ENCODE peak calls at places on chromosome 20, in nine cellular contexts. L, R, W, F, O, D, H, B and Z are unnamed samples.

GRCh38 chr20:631091-631490 is 21.0 kb upstream of the TCF15 start:
- DNase-seq in L (no peak), R (no peak), W (no peak), F (no peak), O (no peak), D (no peak), H (no peak), B (no peak), Z (no peak)

GRCh38 chr20:51158226-51158625 is 135.3 kb upstream of the KCNG1 start:
- DNase-seq in L (no peak), R (no peak), W (no peak), F (no peak), O (no peak), D (no peak), H (no peak), B (no peak), Z (no peak)

GRCh38 chr20:20073851-20074252 is 21.5 kb downstream of the CFAP61 start:
- DNase-seq in L (peak; percentile 26), R (peak; percentile 64), W (no peak), F (no peak), O (no peak), D (no peak), H (no peak), B (no peak), Z (no peak)

GRCh38 chr20:47922280-47922675 is 137.0 kb upstream of the SULF2 start:
- DNase-seq in L (no peak), R (no peak), W (no peak), F (peak; percentile 86), O (no peak), D (no peak), H (no peak), B (peak; percentile 57), Z (peak; percentile 54)

GRCh38 chr20:5127859-5128409 is 1.1 kb downstream of the CDS2 start:
- DNase-seq in L (no peak), R (no peak), W (no peak), F (no peak), O (no peak), D (no peak), H (no peak), B (peak; percentile 47), Z (peak; percentile 27)

GRCh38 chr20:17610566-17611289 is 40.9 kb downstream of the DSTN start:
- DNase-seq in L (no peak), R (no peak), W (no peak), F (no peak), O (no peak), D (no peak), H (no peak), B (no peak), Z (peak; percentile 11)

GRCh38 chr20:62596486-62596885 is 45.8 kb upstream of the SLCO4A1 start:
- DNase-seq in L (no peak), R (no peak), W (no peak), F (no peak), O (no peak), D (peak; percentile 20), H (no peak), B (no peak), Z (no peak)

GRCh38 chr20:3696200-3696599 is 14.4 kb upstream of the ADAM33 start:
- DNase-seq in L (no peak), R (no peak), W (no peak), F (peak; percentile 57), O (no peak), D (no peak), H (no peak), B (peak; percentile 9), Z (no peak)

GRCh38 chr20:50216543-50217206 is 26.0 kb downstream of the CEBPB start:
- DNase-seq in L (no peak), R (no peak), W (peak; percentile 89), F (no peak), O (no peak), D (no peak), H (no peak), B (no peak), Z (no peak)

GRCh38 chr20:48797275-48797825 is 30.4 kb downstream of the PREX1 start:
- DNase-seq in L (peak; percentile 83), R (no peak), W (no peak), F (no peak), O (no peak), D (peak; percentile 51), H (no peak), B (no peak), Z (no peak)

GRCh38 chr20:10110151-10110550 is 75.4 kb downstream of the ANKEF1 start:
- DNase-seq in L (no peak), R (no peak), W (no peak), F (peak; percentile 68), O (no peak), D (no peak), H (no peak), B (peak; percentile 44), Z (no peak)

GRCh38 chr20:61941721-61942405 is 123.8 kb downstream of the TAF4 start:
- DNase-seq in L (no peak), R (no peak), W (no peak), F (no peak), O (no peak), D (peak; percentile 24), H (no peak), B (no peak), Z (no peak)

GRCh38 chr20:40563296-40563950 is 125.6 kb downstream of the MAFB start:
- DNase-seq in L (no peak), R (peak; percentile 2), W (no peak), F (peak; percentile 60), O (no peak), D (peak; percentile 45), H (no peak), B (peak; percentile 37), Z (peak; percentile 42)

GRCh38 chr20:14860410-14860814 is 523.0 kb upstream of the FLRT3 start:
- DNase-seq in L (peak; percentile 5), R (peak; percentile 85), W (peak; percentile 94), F (peak; percentile 53), O (no peak), D (no peak), H (no peak), B (no peak), Z (no peak)

GRCh38 chr20:13041574-13042457 is 33.0 kb downstream of the SPTLC3 start:
- DNase-seq in L (no peak), R (no peak), W (no peak), F (peak; percentile 22), O (no peak), D (no peak), H (no peak), B (peak; percentile 6), Z (no peak)

GRCh38 chr20:32971703-32972161 is 32.5 kb downstream of the SUN5 start:
- DNase-seq in L (no peak), R (no peak), W (no peak), F (no peak), O (no peak), D (no peak), H (no peak), B (no peak), Z (no peak)

GRCh38 chr20:840858-841567 is 7.5 kb downstream of the FAM110A start:
- DNase-seq in L (no peak), R (no peak), W (peak; percentile 25), F (peak; percentile 57), O (no peak), D (peak; percentile 47), H (no peak), B (peak; percentile 46), Z (no peak)

GRCh38 chr20:62878244-62879030 is 16.8 kb upstream of the TCFL5 start:
- DNase-seq in L (no peak), R (no peak), W (peak; percentile 74), F (no peak), O (no peak), D (no peak), H (no peak), B (no peak), Z (no peak)

GRCh38 chr20:14879839-14880238 is 542.4 kb upstream of the FLRT3 start:
- DNase-seq in L (peak; percentile 2), R (no peak), W (no peak), F (no peak), O (no peak), D (no peak), H (no peak), B (no peak), Z (no peak)

GRCh38 chr20:41693136-41693979 is 75.2 kb upstream of the CHD6 start:
- DNase-seq in L (peak; percentile 80), R (peak; percentile 93), W (peak; percentile 88), F (peak; percentile 91), O (peak; percentile 76), D (peak; percentile 84), H (peak; percentile 62), B (peak; percentile 93), Z (peak; percentile 89)

GRCh38 chr20:6863798-6864201 is 96.3 kb downstream of the BMP2 start:
- DNase-seq in L (no peak), R (no peak), W (no peak), F (no peak), O (no peak), D (no peak), H (no peak), B (no peak), Z (no peak)

GRCh38 chr20:59772931-59773913 is 160.2 kb downstream of the SYCP2 start:
- DNase-seq in L (no peak), R (no peak), W (no peak), F (peak; percentile 52), O (no peak), D (no peak), H (no peak), B (no peak), Z (no peak)

GRCh38 chr20:61934716-61935530 is 130.8 kb downstream of the TAF4 start:
- DNase-seq in L (no peak), R (no peak), W (peak; percentile 49), F (no peak), O (no peak), D (peak; percentile 11), H (no peak), B (peak; percentile 73), Z (no peak)

GRCh38 chr20:20060234-20060998 is 8.1 kb downstream of the CFAP61 start:
- DNase-seq in L (no peak), R (no peak), W (no peak), F (no peak), O (no peak), D (no peak), H (no peak), B (no peak), Z (no peak)

GRCh38 chr20:53829706-53830521 is 236.3 kb upstream of the ZNF217 start:
- DNase-seq in L (no peak), R (no peak), W (no peak), F (peak; percentile 74), O (peak; percentile 17), D (no peak), H (no peak), B (peak; percentile 65), Z (peak; percentile 23)

GRCh38 chr20:36835453-36836198 is 40.3 kb upstream of the TLDC2 start:
- DNase-seq in L (peak; percentile 88), R (peak; percentile 94), W (peak; percentile 97), F (peak; percentile 90), O (peak; percentile 98), D (peak; percentile 95), H (peak; percentile 82), B (peak; percentile 98), Z (peak; percentile 98)

GRCh38 chr20:13223731-13224130 is 2.7 kb downstream of the ISM1 start:
- DNase-seq in L (no peak), R (no peak), W (no peak), F (no peak), O (no peak), D (no peak), H (no peak), B (no peak), Z (no peak)

GRCh38 chr20:63750807-63751470 is 11.4 kb downstream of the SLC2A4RG start:
- DNase-seq in L (no peak), R (no peak), W (peak; percentile 55), F (no peak), O (no peak), D (no peak), H (peak; percentile 42), B (no peak), Z (no peak)

GRCh38 chr20:4490045-4490444 is 231.7 kb upstream of the PRND start:
- DNase-seq in L (no peak), R (no peak), W (no peak), F (no peak), O (no peak), D (no peak), H (no peak), B (no peak), Z (no peak)

GRCh38 chr20:9517297-9518134 is 3.1 kb downstream of the LAMP5 start:
- DNase-seq in L (no peak), R (no peak), W (peak; percentile 16), F (no peak), O (no peak), D (no peak), H (no peak), B (no peak), Z (no peak)